ENCODE peak calls at places on chromosomes 7 and 10, in nine cellular contexts. E, F, K, V, H, Q, B, J and G are unnamed samples.

GRCh38 chr7:103660455-103661371 is 214.7 kb upstream of the SLC26A5 start:
- DNase-seq in E (no peak), F (no peak), K (no peak), V (no peak), H (no peak), Q (no peak), B (no peak), J (peak), G (peak)

GRCh38 chr7:33500590-33500989 is 371.2 kb downstream of the BBS9 start:
- DNase-seq in E (no peak), F (peak), K (no peak), V (no peak), H (peak), Q (no peak), B (no peak), J (no peak), G (peak)

GRCh38 chr7:1137517-1138167 is 22.4 kb downstream of the ZFAND2A start:
- DNase-seq in E (no peak), F (no peak), K (no peak), V (no peak), H (no peak), Q (no peak), B (peak), J (no peak), G (no peak)

GRCh38 chr7:112383671-112384417 is 66.4 kb upstream of the IFRD1 start:
- DNase-seq in E (no peak), F (no peak), K (no peak), V (peak), H (peak), Q (peak), B (no peak), J (no peak), G (no peak)

GRCh38 chr7:30650455-30650854 is 31.8 kb downstream of the CRHR2 start:
- DNase-seq in E (no peak), F (no peak), K (no peak), V (no peak), H (no peak), Q (no peak), B (no peak), J (no peak), G (no peak)

GRCh38 chr7:48250441-48250951 is 79.2 kb downstream of the ABCA13 start:
- DNase-seq in E (peak), F (no peak), K (no peak), V (no peak), H (peak), Q (no peak), B (no peak), J (no peak), G (no peak)

GRCh38 chr7:101303102-101303701 is 18.4 kb downstream of the IFT22 start:
- DNase-seq in E (no peak), F (no peak), K (no peak), V (no peak), H (no peak), Q (no peak), B (no peak), J (no peak), G (no peak)

GRCh38 chr7:90599892-90600555 is 3.9 kb downstream of the CDK14 start:
- DNase-seq in E (no peak), F (no peak), K (no peak), V (no peak), H (peak), Q (no peak), B (no peak), J (no peak), G (no peak)

GRCh38 chr7:112025556-112025955 is 180.6 kb downstream of the DOCK4 start:
- DNase-seq in E (no peak), F (no peak), K (no peak), V (no peak), H (no peak), Q (no peak), B (no peak), J (no peak), G (no peak)

GRCh38 chr7:158779061-158779992 is 50.0 kb downstream of the ESYT2 start:
- DNase-seq in E (no peak), F (no peak), K (no peak), V (no peak), H (no peak), Q (peak), B (no peak), J (no peak), G (no peak)

GRCh38 chr10:91051834-91052233 is 130.9 kb upstream of the ANKRD1 start:
- DNase-seq in E (peak), F (no peak), K (no peak), V (no peak), H (peak), Q (peak), B (no peak), J (no peak), G (no peak)

GRCh38 chr10:60742512-60742911 is 35.8 kb upstream of the CDK1 start:
- DNase-seq in E (no peak), F (no peak), K (no peak), V (no peak), H (no peak), Q (no peak), B (no peak), J (no peak), G (no peak)

GRCh38 chr7:148274118-148274517 is 316.4 kb upstream of the C7orf33 start:
- DNase-seq in E (no peak), F (no peak), K (no peak), V (no peak), H (no peak), Q (no peak), B (no peak), J (no peak), G (no peak)

GRCh38 chr10:102675887-102676616 is 31.8 kb downstream of the TRIM8 start:
- DNase-seq in E (peak), F (peak), K (no peak), V (peak), H (peak), Q (no peak), B (peak), J (peak), G (peak)

GRCh38 chr7:142669074-142669654 is 80.1 kb upstream of the PRSS1 start:
- DNase-seq in E (no peak), F (no peak), K (no peak), V (peak), H (peak), Q (no peak), B (no peak), J (no peak), G (peak)

GRCh38 chr10:62637249-62638061 is 167.1 kb upstream of the ADO start:
- DNase-seq in E (no peak), F (no peak), K (peak), V (peak), H (peak), Q (no peak), B (no peak), J (no peak), G (peak)

DNA sequence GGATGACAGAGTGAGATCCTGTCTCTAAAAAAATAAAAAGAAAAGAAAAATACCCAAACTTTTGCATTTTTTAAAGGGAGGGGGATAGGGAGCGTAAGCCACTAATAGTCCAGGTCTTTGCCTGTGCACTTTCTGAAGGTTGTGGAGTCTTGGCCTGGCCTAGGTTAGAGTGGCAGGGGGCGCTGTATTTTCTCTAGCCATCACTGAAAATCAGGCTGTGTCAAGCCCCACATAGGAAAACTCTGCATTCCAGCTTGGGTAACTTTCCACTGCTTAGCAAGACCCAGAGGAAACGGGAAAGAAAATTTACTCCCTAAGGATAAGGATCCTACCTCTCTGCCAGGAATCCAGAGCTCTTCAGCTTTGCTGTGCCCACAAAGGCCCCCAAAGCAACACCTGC is 10.5 kb upstream of the PAX4 start:
- DNase-seq in E (no peak), F (no peak), K (no peak), V (no peak), H (peak), Q (no peak), B (no peak), J (no peak), G (no peak)
- TF ChIP-seq CTCF in E (no peak), F (no peak), K (no peak), V (peak), H (no peak), Q (no peak), B (no peak), J (no peak), G (peak)

GRCh38 chr7:116595063-116595462 is 70.2 kb downstream of the CAV1 start:
- DNase-seq in E (no peak), F (no peak), K (no peak), V (no peak), H (no peak), Q (no peak), B (no peak), J (no peak), G (no peak)

GRCh38 chr7:116593359-116594075 is 68.7 kb downstream of the CAV1 start:
- DNase-seq in E (no peak), F (no peak), K (no peak), V (no peak), H (no peak), Q (no peak), B (no peak), J (no peak), G (no peak)

GRCh38 chr7:116591202-116592040 is 66.6 kb downstream of the CAV1 start:
- DNase-seq in E (no peak), F (no peak), K (no peak), V (peak), H (peak), Q (no peak), B (no peak), J (no peak), G (no peak)

GRCh38 chr7:116592445-116592844 is 67.6 kb downstream of the CAV1 start:
- DNase-seq in E (peak), F (no peak), K (no peak), V (no peak), H (no peak), Q (peak), B (no peak), J (no peak), G (no peak)

GRCh38 chr7:116592041-116592355 is 67.2 kb downstream of the CAV1 start:
- DNase-seq in E (no peak), F (no peak), K (no peak), V (no peak), H (no peak), Q (no peak), B (no peak), J (no peak), G (no peak)
- TF ChIP-seq CTCF in E (no peak), F (no peak), K (peak), V (no peak), H (no peak), Q (no peak), B (no peak), J (no peak), G (no peak)

GRCh38 chr7:51679358-51679757 is 362.7 kb upstream of the COBL start:
- DNase-seq in E (no peak), F (no peak), K (no peak), V (no peak), H (no peak), Q (no peak), B (no peak), J (no peak), G (no peak)

GRCh38 chr7:51685794-51686193 is 369.2 kb upstream of the COBL start:
- DNase-seq in E (no peak), F (no peak), K (no peak), V (no peak), H (no peak), Q (no peak), B (no peak), J (no peak), G (no peak)

GRCh38 chr7:51680594-51681409 is 364.2 kb upstream of the COBL start:
- DNase-seq in E (no peak), F (no peak), K (no peak), V (no peak), H (no peak), Q (no peak), B (no peak), J (no peak), G (no peak)
- TF ChIP-seq CTCF in E (no peak), F (no peak), K (no peak), V (no peak), H (no peak), Q (no peak), B (no peak), J (no peak), G (no peak)

GRCh38 chr7:38929460-38930171 is 20.6 kb upstream of the VPS41 start:
- DNase-seq in E (no peak), F (no peak), K (no peak), V (no peak), H (no peak), Q (peak), B (no peak), J (peak), G (no peak)
- TF ChIP-seq CTCF in E (no peak), F (no peak), K (no peak), V (no peak), H (no peak), Q (no peak), B (no peak), J (no peak), G (no peak)

DNA sequence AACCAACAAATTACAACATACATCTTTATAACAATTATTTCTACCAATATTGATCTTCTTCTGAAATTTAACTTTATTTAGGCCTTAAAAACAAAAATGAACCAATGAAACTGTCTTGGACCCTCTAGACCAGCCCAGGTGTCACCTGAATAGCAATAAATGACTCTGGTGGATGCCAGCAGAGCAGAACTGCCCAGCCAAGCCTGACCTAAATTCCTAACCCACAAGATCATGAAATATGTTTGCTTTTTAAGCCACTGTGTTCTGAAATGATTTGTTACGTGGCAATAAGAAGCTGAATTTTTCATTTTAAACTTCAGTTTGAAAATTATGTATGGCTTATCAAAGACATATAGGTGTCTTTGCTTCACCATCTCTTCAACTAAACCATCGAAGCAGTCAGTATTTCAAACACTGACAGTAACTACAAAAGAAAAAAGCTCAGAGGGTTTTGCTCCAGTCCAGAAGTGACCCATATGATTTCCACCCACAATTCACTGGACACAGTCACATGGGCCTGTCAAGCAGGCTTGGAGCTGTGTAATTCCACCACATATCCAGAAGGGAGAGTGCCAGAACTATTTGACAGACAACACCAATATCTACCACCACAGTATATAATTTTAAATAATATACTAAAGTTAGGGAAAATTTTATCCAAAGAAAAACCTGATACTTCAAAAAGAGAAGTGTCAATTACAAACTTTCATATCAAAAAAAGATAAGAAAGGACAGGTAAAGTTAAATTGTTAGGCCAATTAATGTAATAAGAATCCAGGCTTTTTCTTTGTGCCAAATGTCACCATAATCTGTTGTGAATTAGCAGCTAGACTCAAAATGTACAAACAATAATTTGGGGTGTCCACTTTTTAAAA is 94.5 kb downstream of the KMT2C start:
- DNase-seq in E (peak), F (no peak), K (no peak), V (peak), H (peak), Q (peak), B (no peak), J (peak), G (peak)
- TF ChIP-seq CTCF in E (no peak), F (peak), K (peak), V (peak), H (peak), Q (peak), B (peak), J (peak), G (peak)

GRCh38 chr7:77416621-77417371 is 647 bp upstream of the GSAP start:
- DNase-seq in E (peak), F (no peak), K (no peak), V (peak), H (no peak), Q (no peak), B (no peak), J (no peak), G (no peak)
- TF ChIP-seq CTCF in E (no peak), F (no peak), K (no peak), V (no peak), H (no peak), Q (no peak), B (no peak), J (peak), G (no peak)

DNA sequence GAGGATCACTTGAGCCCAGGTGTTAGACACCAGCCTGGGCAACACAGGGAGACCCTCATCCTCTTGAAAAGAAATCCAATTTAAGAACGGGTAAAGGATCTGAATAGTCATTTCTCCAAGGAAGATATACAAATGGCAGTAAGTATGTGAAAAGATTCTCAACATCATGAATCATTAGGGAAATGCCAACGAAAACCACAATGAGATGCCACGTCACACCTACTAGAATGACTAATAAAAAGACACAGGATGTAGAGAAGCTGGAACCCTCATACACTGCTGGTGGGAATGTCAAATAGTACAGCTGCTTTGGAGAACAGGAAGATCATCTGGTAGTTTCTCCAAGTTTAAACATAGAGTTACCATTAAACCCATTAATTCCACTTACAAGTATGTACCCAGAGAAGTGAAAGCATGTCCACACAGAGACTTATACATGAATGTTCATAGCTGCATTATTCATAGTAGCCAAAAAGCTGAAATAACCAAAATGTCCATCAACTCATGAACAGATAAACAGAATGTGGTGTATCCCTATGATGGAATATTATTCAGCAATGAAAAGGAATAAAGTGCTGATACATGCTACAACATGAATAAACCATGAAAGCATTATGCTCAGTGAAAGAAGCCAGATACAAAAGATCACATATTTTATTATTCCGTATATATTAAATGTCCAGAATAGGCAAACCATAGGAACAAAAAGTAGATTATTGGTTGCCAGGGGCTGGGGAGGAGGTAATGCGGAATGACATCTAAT is 13.1 kb upstream of the ZMIZ2 start:
- DNase-seq in E (no peak), F (peak), K (no peak), V (peak), H (peak), Q (no peak), B (no peak), J (peak), G (peak)
- TF ChIP-seq CTCF in E (no peak), F (no peak), K (no peak), V (no peak), H (peak), Q (no peak), B (no peak), J (no peak), G (no peak)